ENCODE peak calls at places on chromosomes 1 and 21, in four cellular contexts. U is HAP-1, V is dorsolateral prefrontal cortex, P is nephron progenitor cell. Q is an unnamed sample.

GRCh38 chr21:45478115-45478801 is 64.0 kb downstream of the SLC19A1 start:
- DNase-seq in V (peak), P (peak), U (peak), Q (peak)

GRCh38 chr1:209155556-209155955 is 428.0 kb upstream of the CAMK1G start:
- DNase-seq in U (no peak), V (no peak), P (no peak), Q (peak)

GRCh38 chr1:50492142-50492541 is 68.9 kb upstream of the DMRTA2 start:
- DNase-seq in V (no peak), P (no peak), U (no peak), Q (no peak)

GRCh38 chr1:199854681-199855321 is 172.7 kb upstream of the NR5A2 start:
- DNase-seq in V (no peak), U (no peak), P (no peak), Q (no peak)

GRCh38 chr21:15037095-15037730 is 27.6 kb downstream of the NRIP1 start:
- DNase-seq in U (no peak), P (no peak), V (no peak), Q (no peak)

GRCh38 chr1:103517380-103518047 is 8.0 kb upstream of the RNPC3 start:
- DNase-seq in U (no peak), V (no peak), P (no peak), Q (no peak)

GRCh38 chr21:39854572-39854971 is 12.7 kb upstream of the PCP4 start:
- DNase-seq in P (no peak), V (no peak), U (no peak), Q (no peak)

GRCh38 chr1:153985984-153986761 is at the start of gene RAB13:
- DNase-seq in V (no peak), U (peak), P (peak), Q (peak)

GRCh38 chr1:75257424-75257823 is 123.2 kb downstream of the LHX8 start:
- DNase-seq in V (no peak), U (no peak), P (peak), Q (peak)

GRCh38 chr1:181100015-181100905 is 11.8 kb downstream of the IER5 start:
- DNase-seq in U (no peak), P (no peak), V (no peak), Q (no peak)

GRCh38 chr1:18045654-18046053 is 61.9 kb upstream of the IGSF21 start:
- DNase-seq in P (no peak), V (no peak), U (no peak), Q (no peak)

GRCh38 chr1:209839875-209840491 is 12.2 kb downstream of the UTP25 start:
- DNase-seq in U (no peak), V (no peak), P (no peak), Q (no peak)

GRCh38 chr1:50196081-50196480 is 87.4 kb downstream of the ELAVL4 start:
- DNase-seq in V (no peak), U (no peak), P (no peak), Q (no peak)

GRCh38 chr1:199290186-199290585 is 651.3 kb downstream of the PTPRC start:
- DNase-seq in U (no peak), V (no peak), P (no peak), Q (no peak)

GRCh38 chr1:247317702-247318101 is 14.0 kb downstream of the ZNF496 start:
- DNase-seq in V (no peak), P (no peak), U (no peak), Q (no peak)

GRCh38 chr1:98331718-98332311 is 329.7 kb upstream of the SNX7 start:
- DNase-seq in V (no peak), P (no peak), U (no peak), Q (no peak)

GRCh38 chr1:210223174-210223904 is 9.3 kb upstream of the SERTAD4 start:
- DNase-seq in U (no peak), P (peak), V (no peak), Q (no peak)

GRCh38 chr21:43924421-43925095 is 59.5 kb downstream of the AGPAT3 start:
- DNase-seq in U (no peak), P (no peak), V (no peak), Q (no peak)

GRCh38 chr1:36523230-36523495 is 40.5 kb upstream of the CSF3R start:
- DNase-seq in U (no peak), V (no peak), P (no peak), Q (no peak)

GRCh38 chr21:45354970-45355369 is 50.0 kb upstream of the COL18A1 start:
- DNase-seq in V (no peak), P (no peak), U (no peak), Q (no peak)

GRCh38 chr1:200905411-200906052 is 10.8 kb downstream of the INAVA start:
- DNase-seq in V (no peak), U (no peak), P (no peak), Q (no peak)

GRCh38 chr1:65170511-65171142 is 22.6 kb downstream of the AK4 start:
- DNase-seq in V (peak), P (no peak), U (no peak), Q (no peak)

GRCh38 chr1:77044133-77044849 is 174.9 kb downstream of the PIGK start:
- DNase-seq in V (no peak), U (no peak), P (no peak), Q (no peak)

GRCh38 chr1:203325418-203326091 is 20.2 kb downstream of the BTG2 start:
- DNase-seq in U (peak), V (peak), P (no peak), Q (no peak)

GRCh38 chr21:25636727-25637126 is 2.3 kb upstream of the JAM2 start:
- DNase-seq in V (no peak), P (no peak), U (no peak), Q (no peak)

GRCh38 chr1:6534248-6534647 is 20.1 kb downstream of the NOL9 start:
- DNase-seq in P (no peak), V (no peak), U (no peak), Q (no peak)

GRCh38 chr1:7019510-7019909 is 234.3 kb downstream of the CAMTA1 start:
- DNase-seq in P (no peak), V (no peak), U (no peak), Q (no peak)

GRCh38 chr1:180503274-180503862 is 991 bp upstream of the ACBD6 start:
- DNase-seq in P (no peak), U (peak), V (no peak), Q (no peak)